ENCODE peak calls at places on chromosomes 13 and 19, in five cellular contexts. G is psoas muscle, Y is astrocyte of the spinal cord, I is Caco-2, C is GM12864. F is an unnamed sample.

GRCh38 chr19:48627211-48627864 is 8.0 kb downstream of the SPHK2 start:
- DNase-seq in G (no peak), Y (no peak), I (peak), C (no peak), F (no peak)

GRCh38 chr13:41052441-41052840 is 8.9 kb upstream of the WBP4 start:
- DNase-seq in G (no peak), Y (no peak), I (no peak), C (no peak), F (no peak)

GRCh38 chr19:42216653-42217521 is 590 bp downstream of the DEDD2 start:
- DNase-seq in G (peak), Y (peak), I (peak), C (no peak), F (peak)

GRCh38 chr19:38691938-38692457 is 44.5 kb downstream of the ACTN4 start:
- DNase-seq in G (peak), Y (peak), I (no peak), C (no peak), F (peak)

GRCh38 chr19:41563847-41564514 is 12.0 kb upstream of the CEACAM21 start:
- DNase-seq in G (no peak), Y (no peak), I (no peak), C (no peak), F (no peak)

GRCh38 chr19:2977686-2978466 is 512 bp downstream of the TLE6 start:
- DNase-seq in G (no peak), Y (no peak), I (no peak), C (no peak), F (no peak)

GRCh38 chr13:89687066-89687465 is 1660.4 kb upstream of the MIR17HG start:
- DNase-seq in G (no peak), Y (no peak), I (no peak), C (no peak), F (no peak)

GRCh38 chr19:19275166-19275565 is 2.1 kb upstream of the TM6SF2 start:
- DNase-seq in G (no peak), Y (no peak), I (no peak), C (no peak), F (no peak)

GRCh38 chr13:101190337-101190736 is 226.0 kb downstream of the NALCN start:
- DNase-seq in G (no peak), Y (no peak), I (no peak), C (no peak), F (no peak)

GRCh38 chr19:43525836-43526771 is 897 bp downstream of the ETHE1 start:
- DNase-seq in G (no peak), Y (peak), I (peak), C (no peak), F (no peak)

GRCh38 chr19:17385878-17386611 is 8.0 kb downstream of the CCDC194 start:
- DNase-seq in G (peak), Y (peak), I (peak), C (no peak), F (no peak)

GRCh38 chr13:74869846-74870245 is 612.1 kb downstream of the TBC1D4 start:
- DNase-seq in G (no peak), Y (no peak), I (no peak), C (no peak), F (no peak)

GRCh38 chr19:13019330-13019729 is 24.1 kb downstream of the NFIX start:
- DNase-seq in G (no peak), Y (no peak), I (no peak), C (no peak), F (no peak)

GRCh38 chr13:98466634-98467236 is 110.2 kb downstream of the STK24 start:
- DNase-seq in G (peak), Y (peak), I (no peak), C (no peak), F (peak)

GRCh38 chr19:52722062-52723005 is 12.5 kb downstream of the ZNF611 start:
- DNase-seq in G (no peak), Y (peak), I (no peak), C (no peak), F (peak)

GRCh38 chr19:41811036-41811435 is 14.6 kb downstream of the CEACAM3 start:
- DNase-seq in G (no peak), Y (no peak), I (no peak), C (no peak), F (no peak)

GRCh38 chr19:54017266-54017665 is 25.8 kb downstream of the CACNG6 start:
- DNase-seq in G (no peak), Y (no peak), I (no peak), C (no peak), F (peak)

GRCh38 chr19:939922-940321 is 14.1 kb downstream of the ARID3A start:
- DNase-seq in G (no peak), Y (no peak), I (no peak), C (no peak), F (no peak)

GRCh38 chr13:81172603-81173002 is 831.7 kb upstream of the SPRY2 start:
- DNase-seq in G (no peak), Y (no peak), I (no peak), C (no peak), F (no peak)

GRCh38 chr13:113928701-113929627 is 44.9 kb downstream of the C13orf46 start:
- DNase-seq in G (peak), Y (peak), I (peak), C (no peak), F (peak)

GRCh38 chr13:77829963-77830362 is 88.7 kb downstream of the EDNRB start:
- DNase-seq in G (no peak), Y (no peak), I (no peak), C (no peak), F (no peak)

DNA sequence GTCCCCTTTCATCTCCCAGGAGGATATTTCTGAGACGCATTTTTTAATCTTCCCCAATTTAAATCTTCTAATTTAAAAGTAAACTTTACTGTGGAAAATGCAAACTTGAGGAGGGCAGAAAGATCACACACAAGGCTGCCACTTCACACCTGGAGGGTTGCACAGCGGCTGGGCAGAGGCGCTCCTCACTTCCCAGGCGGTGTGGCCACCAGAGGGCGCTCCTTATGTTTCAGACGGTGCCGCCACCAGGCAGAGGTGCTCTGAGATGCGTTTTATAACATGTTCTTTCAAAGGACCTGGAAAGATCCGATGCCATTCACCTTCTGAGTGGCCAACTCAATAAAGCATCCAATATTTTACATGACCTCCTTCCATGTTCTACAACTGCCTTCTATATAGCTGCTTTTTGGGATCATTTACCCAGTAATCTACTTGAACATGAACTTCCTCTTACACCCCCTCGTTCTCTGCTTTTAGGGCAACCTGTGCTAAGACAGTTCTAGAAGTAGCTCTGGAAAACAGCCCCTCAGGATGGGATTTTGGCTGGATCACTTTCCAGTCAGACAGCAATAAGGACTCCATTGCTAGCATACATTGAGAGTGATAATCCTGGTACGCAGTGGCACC is 14.8 kb upstream of the MTUS2 start:
- DNase-seq in G (no peak), Y (no peak), I (no peak), C (no peak), F (peak)
- TF ChIP-seq CTCF in G (no peak), Y (peak), I (no peak), C (peak), F (peak)

GRCh38 chr13:37869756-37870488 is at the start of gene TRPC4:
- DNase-seq in G (peak), Y (peak), I (peak), C (no peak), F (peak)
- TF ChIP-seq CTCF in G (no peak), Y (peak), I (no peak), C (peak), F (peak)

GRCh38 chr13:86464193-86464592 is 665.0 kb upstream of the SLITRK6 start:
- DNase-seq in G (no peak), Y (peak), I (no peak), C (no peak), F (no peak)
- TF ChIP-seq CTCF in G (no peak), Y (peak), I (no peak), C (no peak), F (no peak)

GRCh38 chr19:11265177-11265784 is 3.0 kb upstream of the DOCK6 start:
- DNase-seq in G (no peak), Y (no peak), I (no peak), C (no peak), F (no peak)
- TF ChIP-seq CTCF in G (no peak), Y (no peak), I (no peak), C (no peak), F (no peak)

GRCh38 chr13:94968040-94968756 is 255.9 kb upstream of the SOX21 start:
- DNase-seq in G (no peak), Y (peak), I (no peak), C (no peak), F (no peak)
- TF ChIP-seq CTCF in G (no peak), Y (peak), I (no peak), C (no peak), F (no peak)

DNA sequence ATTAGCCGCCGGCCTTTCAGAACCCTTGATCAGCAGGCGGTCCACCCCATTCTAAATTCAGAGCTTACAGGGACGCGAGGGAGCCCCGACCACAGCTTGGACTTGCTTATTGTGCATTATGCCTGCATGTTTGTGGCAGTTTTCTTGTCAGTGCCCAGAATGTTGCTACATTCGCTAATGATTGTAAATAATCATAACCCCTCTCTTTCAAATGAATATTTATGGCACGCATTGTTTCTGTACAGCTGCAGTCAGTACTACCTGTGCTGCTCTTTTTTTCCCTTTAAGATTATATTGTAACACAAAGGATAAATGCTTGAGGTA is 321 bp upstream of the VPS36 start:
- DNase-seq in G (no peak), Y (no peak), I (no peak), C (no peak), F (no peak)
- TF ChIP-seq CTCF in G (no peak), Y (no peak), I (no peak), C (no peak), F (peak)